ENCODE peak calls at places on chromosomes 12 and 14, in six cellular contexts. One of them, this sample, is unnamed.

GRCh38 chr14:91305650-91306431 is 61.3 kb upstream of the GPR68 start:
- DNase-seq in K562: no peak
- DNase-seq in H1: no peak
- DNase-seq in HepG2: no peak
- DNase-seq in HL-60: no peak
- DNase-seq in GM12878: no peak
- DNase-seq in this sample: no peak

GRCh38 chr12:68176252-68176651 is 16.7 kb upstream of the IFNG start:
- DNase-seq in K562: no peak
- DNase-seq in H1: no peak
- DNase-seq in HepG2: no peak
- DNase-seq in HL-60: no peak
- DNase-seq in GM12878: no peak
- DNase-seq in this sample: no peak

GRCh38 chr14:60356921-60357550 is 108.0 kb downstream of the PPM1A start:
- DNase-seq in K562: no peak
- DNase-seq in H1: peak; percentile 52
- DNase-seq in HepG2: no peak
- DNase-seq in HL-60: no peak
- DNase-seq in GM12878: no peak
- DNase-seq in this sample: peak; percentile 55

GRCh38 chr12:93813972-93814821 is 137.0 kb downstream of the CRADD start:
- DNase-seq in K562: peak; percentile 26
- DNase-seq in H1: no peak
- DNase-seq in HepG2: peak; percentile 43
- DNase-seq in HL-60: no peak
- DNase-seq in GM12878: no peak
- DNase-seq in this sample: no peak

GRCh38 chr14:60721331-60722162 is 2.6 kb downstream of the SIX4 start:
- DNase-seq in K562: no peak
- DNase-seq in H1: peak; percentile 78
- DNase-seq in HepG2: peak; percentile 67
- DNase-seq in HL-60: no peak
- DNase-seq in GM12878: no peak
- DNase-seq in this sample: peak; percentile 77

GRCh38 chr12:51132693-51133092 is 40.2 kb downstream of the TFCP2 start:
- DNase-seq in K562: no peak
- DNase-seq in H1: no peak
- DNase-seq in HepG2: no peak
- DNase-seq in HL-60: no peak
- DNase-seq in GM12878: no peak
- DNase-seq in this sample: no peak

GRCh38 chr14:22875748-22876319 is 4.3 kb downstream of the LRP10 start:
- DNase-seq in K562: no peak
- DNase-seq in H1: no peak
- DNase-seq in HepG2: no peak
- DNase-seq in HL-60: no peak
- DNase-seq in GM12878: no peak
- DNase-seq in this sample: no peak

GRCh38 chr14:105987563-105987962 is 461.2 kb downstream of the TMEM121 start:
- DNase-seq in K562: no peak
- DNase-seq in H1: no peak
- DNase-seq in HepG2: no peak
- DNase-seq in HL-60: no peak
- DNase-seq in GM12878: no peak
- DNase-seq in this sample: no peak

GRCh38 chr12:104243971-104244370 is 28.4 kb downstream of the TXNRD1 start:
- DNase-seq in K562: no peak
- DNase-seq in H1: peak; percentile 16
- DNase-seq in HepG2: no peak
- DNase-seq in HL-60: no peak
- DNase-seq in GM12878: no peak
- DNase-seq in this sample: no peak

GRCh38 chr14:70908918-70909641 is 1.8 kb downstream of the PCNX1 start:
- DNase-seq in K562: no peak
- DNase-seq in H1: no peak
- DNase-seq in HepG2: no peak
- DNase-seq in HL-60: no peak
- DNase-seq in GM12878: no peak
- DNase-seq in this sample: no peak

GRCh38 chr14:105023144-105023543 is 2.3 kb upstream of the CDCA4 start:
- DNase-seq in K562: no peak
- DNase-seq in H1: no peak
- DNase-seq in HepG2: no peak
- DNase-seq in HL-60: no peak
- DNase-seq in GM12878: no peak
- DNase-seq in this sample: no peak

GRCh38 chr14:60232185-60232584 is 16.8 kb upstream of the PPM1A start:
- DNase-seq in K562: no peak
- DNase-seq in H1: no peak
- DNase-seq in HepG2: no peak
- DNase-seq in HL-60: no peak
- DNase-seq in GM12878: no peak
- DNase-seq in this sample: no peak

GRCh38 chr14:74517731-74518130 is 24.2 kb downstream of the ISCA2 start:
- DNase-seq in K562: no peak
- DNase-seq in H1: no peak
- DNase-seq in HepG2: no peak
- DNase-seq in HL-60: no peak
- DNase-seq in GM12878: no peak
- DNase-seq in this sample: no peak

GRCh38 chr14:105144666-105145380 is 23.8 kb downstream of the JAG2 start:
- DNase-seq in K562: no peak
- DNase-seq in H1: peak; percentile 50
- DNase-seq in HepG2: no peak
- DNase-seq in HL-60: no peak
- DNase-seq in GM12878: no peak
- DNase-seq in this sample: peak; percentile 58

GRCh38 chr14:64388533-64389243 is 535 bp downstream of the MTHFD1 start:
- DNase-seq in K562: no peak
- DNase-seq in H1: no peak
- DNase-seq in HepG2: peak; percentile 4
- DNase-seq in HL-60: no peak
- DNase-seq in GM12878: no peak
- DNase-seq in this sample: peak; percentile 10

GRCh38 chr12:49797452-49797782 is 30.8 kb downstream of the NCKAP5L start:
- DNase-seq in K562: no peak
- DNase-seq in H1: no peak
- DNase-seq in HepG2: no peak
- DNase-seq in HL-60: peak; percentile 53
- DNase-seq in GM12878: no peak
- DNase-seq in this sample: no peak

GRCh38 chr12:119114294-119114693 is 64.4 kb upstream of the HSPB8 start:
- DNase-seq in K562: no peak
- DNase-seq in H1: no peak
- DNase-seq in HepG2: no peak
- DNase-seq in HL-60: no peak
- DNase-seq in GM12878: no peak
- DNase-seq in this sample: no peak

GRCh38 chr12:96810057-96810456 is 97.0 kb upstream of the NEDD1 start:
- DNase-seq in K562: no peak
- DNase-seq in H1: no peak
- DNase-seq in HepG2: no peak
- DNase-seq in HL-60: no peak
- DNase-seq in GM12878: no peak
- DNase-seq in this sample: no peak

GRCh38 chr12:119609358-119609757 is 15.8 kb downstream of the TMEM233 start:
- DNase-seq in K562: no peak
- DNase-seq in H1: no peak
- DNase-seq in HepG2: no peak
- DNase-seq in HL-60: no peak
- DNase-seq in GM12878: no peak
- DNase-seq in this sample: no peak

GRCh38 chr14:23653046-23653445 is 16.9 kb downstream of the DHRS2 start:
- DNase-seq in K562: no peak
- DNase-seq in H1: no peak
- DNase-seq in HepG2: no peak
- DNase-seq in HL-60: no peak
- DNase-seq in GM12878: no peak
- DNase-seq in this sample: no peak

GRCh38 chr14:69261761-69262331 is 1.9 kb downstream of the GALNT16 start:
- DNase-seq in K562: no peak
- DNase-seq in H1: peak; percentile 54
- DNase-seq in HepG2: peak; percentile 69
- DNase-seq in HL-60: no peak
- DNase-seq in GM12878: no peak
- DNase-seq in this sample: peak; percentile 36

GRCh38 chr14:64463873-64464272 is 1.4 kb upstream of the AKAP5 start:
- DNase-seq in K562: no peak
- DNase-seq in H1: no peak
- DNase-seq in HepG2: no peak
- DNase-seq in HL-60: no peak
- DNase-seq in GM12878: no peak
- DNase-seq in this sample: no peak

GRCh38 chr12:79681008-79681590 is 9.7 kb downstream of the PAWR start:
- DNase-seq in K562: no peak
- DNase-seq in H1: no peak
- DNase-seq in HepG2: no peak
- DNase-seq in HL-60: no peak
- DNase-seq in GM12878: no peak
- DNase-seq in this sample: no peak

GRCh38 chr12:65306603-65307501 is 28.4 kb downstream of the MSRB3 start:
- DNase-seq in K562: peak; percentile 17
- DNase-seq in H1: no peak
- DNase-seq in HepG2: peak; percentile 37
- DNase-seq in HL-60: no peak
- DNase-seq in GM12878: no peak
- DNase-seq in this sample: peak; percentile 57

GRCh38 chr14:94971750-94972149 is 185.6 kb downstream of the DICER1 start:
- DNase-seq in K562: no peak
- DNase-seq in H1: no peak
- DNase-seq in HepG2: no peak
- DNase-seq in HL-60: no peak
- DNase-seq in GM12878: no peak
- DNase-seq in this sample: no peak

DNA sequence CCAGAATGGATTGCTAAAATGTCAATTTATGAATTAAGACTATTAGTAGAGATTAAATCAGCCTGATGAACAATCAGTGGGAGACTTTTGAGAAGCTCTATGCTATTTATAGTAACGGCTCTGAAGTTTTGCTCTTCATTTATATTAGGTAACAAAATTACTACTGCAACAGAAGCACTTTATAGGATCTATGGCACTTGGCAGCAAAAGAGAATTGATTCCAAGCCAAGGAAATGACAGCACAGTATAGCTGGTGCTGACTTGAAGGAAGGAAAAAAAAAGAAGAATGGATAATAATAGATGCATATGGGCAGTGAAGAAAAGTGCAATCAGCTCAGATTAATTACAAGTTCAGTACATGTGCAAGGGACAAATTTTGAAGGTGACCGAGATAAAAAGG is 228.2 kb upstream of the PPFIA2 start:
- DNase-seq in K562: no peak
- DNase-seq in H1: no peak
- DNase-seq in HepG2: no peak
- DNase-seq in HL-60: no peak
- DNase-seq in GM12878: no peak
- DNase-seq in this sample: no peak
- TF ChIP-seq GABPA in K562: no peak
- TF ChIP-seq GABPA in H1: no peak
- TF ChIP-seq GABPA in HepG2: no peak
- TF ChIP-seq GABPA in HL-60: no peak
- TF ChIP-seq GABPA in GM12878: no peak
- TF ChIP-seq GABPA in this sample: no peak

GRCh38 chr12:76329163-76329562 is 19.1 kb downstream of the BBS10 start:
- DNase-seq in K562: peak; percentile 27
- DNase-seq in H1: no peak
- DNase-seq in HepG2: no peak
- DNase-seq in HL-60: no peak
- DNase-seq in GM12878: no peak
- DNase-seq in this sample: no peak
- TF ChIP-seq GABPA in K562: no peak
- TF ChIP-seq GABPA in H1: no peak
- TF ChIP-seq GABPA in HepG2: no peak
- TF ChIP-seq GABPA in HL-60: no peak
- TF ChIP-seq GABPA in GM12878: no peak
- TF ChIP-seq GABPA in this sample: no peak

DNA sequence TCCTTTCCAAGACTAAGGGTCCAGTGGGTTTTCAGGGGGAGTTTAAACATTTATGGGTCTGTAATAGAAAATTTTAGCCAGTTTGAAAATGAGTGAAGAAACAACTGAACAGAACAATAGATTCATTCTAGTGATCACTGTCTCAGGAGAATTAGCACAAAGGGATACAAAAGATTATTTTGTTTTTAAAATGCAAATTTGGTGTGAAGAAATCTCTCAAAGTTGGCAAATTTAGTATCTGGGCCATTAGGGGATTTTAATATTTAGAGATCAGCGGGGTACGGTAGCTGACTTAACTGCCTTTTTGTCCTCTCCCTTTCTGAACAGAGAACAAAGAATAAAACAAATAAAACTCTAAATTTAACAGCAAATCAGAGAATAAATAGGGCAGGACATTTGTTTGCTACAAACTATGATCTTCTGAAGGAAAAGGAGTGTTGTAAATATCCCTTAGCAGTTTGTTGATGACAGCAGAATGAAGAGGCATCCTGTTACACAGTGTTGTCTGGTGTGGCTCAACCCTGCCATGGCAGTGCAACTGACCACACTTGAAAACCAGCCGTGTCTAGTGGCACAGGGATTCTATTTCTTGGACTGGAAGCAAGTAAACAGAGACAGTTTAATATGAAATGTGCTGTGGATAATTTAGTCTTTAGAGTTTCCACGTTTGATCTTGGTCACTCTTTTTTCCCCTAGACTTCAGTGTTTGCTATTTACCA is 46.3 kb upstream of the LRTM2 start:
- DNase-seq in K562: no peak
- DNase-seq in H1: no peak
- DNase-seq in HepG2: no peak
- DNase-seq in HL-60: no peak
- DNase-seq in GM12878: no peak
- DNase-seq in this sample: no peak
- TF ChIP-seq GABPA in K562: no peak
- TF ChIP-seq GABPA in H1: no peak
- TF ChIP-seq GABPA in HepG2: no peak
- TF ChIP-seq GABPA in HL-60: no peak
- TF ChIP-seq GABPA in GM12878: no peak
- TF ChIP-seq GABPA in this sample: no peak

GRCh38 chr14:100498068-100498467 is 89.1 kb downstream of the BEGAIN start:
- DNase-seq in K562: no peak
- DNase-seq in H1: no peak
- DNase-seq in HepG2: no peak
- DNase-seq in HL-60: no peak
- DNase-seq in GM12878: no peak
- DNase-seq in this sample: no peak

GRCh38 chr14:100490252-100490651 is 97.0 kb downstream of the BEGAIN start:
- DNase-seq in K562: no peak
- DNase-seq in H1: no peak
- DNase-seq in HepG2: no peak
- DNase-seq in HL-60: no peak
- DNase-seq in GM12878: no peak
- DNase-seq in this sample: peak; percentile 57

GRCh38 chr14:100495917-100496316 is 91.3 kb downstream of the BEGAIN start:
- DNase-seq in K562: no peak
- DNase-seq in H1: no peak
- DNase-seq in HepG2: no peak
- DNase-seq in HL-60: no peak
- DNase-seq in GM12878: no peak
- DNase-seq in this sample: no peak

GRCh38 chr14:100500128-100500527 is 87.1 kb downstream of the BEGAIN start:
- DNase-seq in K562: no peak
- DNase-seq in H1: no peak
- DNase-seq in HepG2: no peak
- DNase-seq in HL-60: no peak
- DNase-seq in GM12878: no peak
- DNase-seq in this sample: no peak

GRCh38 chr14:100494645-100495044 is 92.6 kb downstream of the BEGAIN start:
- DNase-seq in K562: no peak
- DNase-seq in H1: no peak
- DNase-seq in HepG2: no peak
- DNase-seq in HL-60: no peak
- DNase-seq in GM12878: no peak
- DNase-seq in this sample: no peak
- TF ChIP-seq GABPA in K562: no peak
- TF ChIP-seq GABPA in H1: no peak
- TF ChIP-seq GABPA in HepG2: no peak
- TF ChIP-seq GABPA in HL-60: no peak
- TF ChIP-seq GABPA in GM12878: no peak
- TF ChIP-seq GABPA in this sample: no peak